ENCODE peak calls at places on chromosome 22, in eight cellular contexts. Q, G, A, U, J, S, I and L are unnamed samples.

GRCh38 chr22:45211435-45211834 is 29.3 kb downstream of the KIAA0930 start:
- DNase-seq in G (no peak), U (peak; percentile 42), S (no peak), Q (peak; percentile 34), A (peak; percentile 15), I (no peak), J (no peak), L (no peak)

GRCh38 chr22:36641902-36642640 is 61.5 kb downstream of the CACNG2 start:
- DNase-seq in I (no peak), G (no peak), Q (peak; percentile 83), S (no peak), A (no peak), J (no peak), U (no peak), L (no peak)

GRCh38 chr22:31764785-31765184 is 11.0 kb downstream of the DEPDC5 start:
- DNase-seq in U (no peak), Q (no peak), G (no peak), I (no peak), J (no peak), S (no peak), A (no peak), L (no peak)

GRCh38 chr22:41931701-41932269 is 5.2 kb upstream of the TNFRSF13C start:
- DNase-seq in A (no peak), S (no peak), U (no peak), J (no peak), G (no peak), Q (no peak), I (no peak), L (no peak)

GRCh38 chr22:42271191-42271813 is 849 bp upstream of the TCF20 start:
- DNase-seq in U (no peak), G (no peak), I (no peak), Q (no peak), S (no peak), J (no peak), A (no peak), L (no peak)

GRCh38 chr22:49186293-49186692 is 641.4 kb downstream of the BRD1 start:
- DNase-seq in J (no peak), S (no peak), G (no peak), A (no peak), U (no peak), I (no peak), Q (no peak), L (no peak)

GRCh38 chr22:17706451-17706900 is 67.8 kb downstream of the BID start:
- DNase-seq in I (peak; percentile 69), J (peak; percentile 24), Q (peak; percentile 93), G (no peak), U (peak; percentile 51), A (no peak), S (peak; percentile 65), L (no peak)

GRCh38 chr22:44755956-44756361 is 3.6 kb downstream of the ARHGAP8 start:
- DNase-seq in S (no peak), A (no peak), Q (no peak), G (no peak), U (no peak), J (no peak), I (no peak), L (no peak)

GRCh38 chr22:42397332-42398246 is 34.6 kb downstream of the NFAM1 start:
- DNase-seq in G (no peak), U (peak; percentile 79), A (no peak), S (no peak), I (peak; percentile 58), Q (no peak), J (no peak), L (no peak)

GRCh38 chr22:29302402-29302680 is 4.1 kb upstream of the GAS2L1 start:
- DNase-seq in J (no peak), I (no peak), S (no peak), U (no peak), Q (no peak), A (no peak), G (no peak), L (no peak)

GRCh38 chr22:36757608-36758220 is 18.2 kb downstream of the IFT27 start:
- DNase-seq in J (peak; percentile 48), Q (peak; percentile 79), U (peak; percentile 88), G (peak; percentile 88), I (peak; percentile 77), A (peak; percentile 90), S (peak; percentile 38), L (peak; percentile 54)

GRCh38 chr22:22121445-22121844 is 123.1 kb upstream of the VPREB1 start:
- DNase-seq in G (no peak), I (no peak), A (no peak), J (no peak), U (no peak), Q (no peak), S (no peak), L (no peak)

GRCh38 chr22:37162221-37163095 is 12.7 kb upstream of the IL2RB start:
- DNase-seq in J (no peak), I (no peak), G (no peak), U (no peak), A (no peak), Q (no peak), S (no peak), L (no peak)

GRCh38 chr22:23243006-23243573 is 62.8 kb downstream of the BCR start:
- DNase-seq in A (no peak), G (no peak), U (peak; percentile 17), I (no peak), J (no peak), Q (no peak), S (no peak), L (no peak)

GRCh38 chr22:50220603-50221409 is 20.0 kb downstream of the SELENOO start:
- DNase-seq in A (no peak), G (no peak), U (peak; percentile 44), Q (peak; percentile 2), I (no peak), J (no peak), S (no peak), L (no peak)

GRCh38 chr22:43891360-43892182 is at the start of gene PNPLA5:
- DNase-seq in U (peak; percentile 28), J (peak; percentile 12), S (no peak), I (no peak), Q (peak; percentile 39), G (peak; percentile 68), A (peak; percentile 52), L (no peak)

GRCh38 chr22:25130462-25130861 is 69.2 kb upstream of the CRYBB3 start:
- DNase-seq in I (no peak), U (no peak), A (no peak), Q (no peak), J (peak; percentile 53), G (no peak), S (no peak), L (no peak)

GRCh38 chr22:38201371-38201717 is 450 bp upstream of the MAFF start:
- DNase-seq in I (no peak), Q (no peak), S (no peak), J (no peak), U (no peak), G (no peak), A (no peak), L (no peak)

GRCh38 chr22:39868741-39869140 is 24.8 kb downstream of the ENTHD1 start:
- DNase-seq in S (no peak), I (no peak), J (no peak), A (no peak), Q (no peak), G (no peak), U (no peak), L (no peak)